ENCODE peak calls at places on chromosome X, in five cellular contexts. S is endodermal cell, I is IMR-90, D is H9, H is epithelial cell of prostate. E is an unnamed sample.

GRCh38 chrX:9682456-9682855 is 83.2 kb downstream of the GPR143 start:
- DNase-seq in S (peak), I (peak), D (peak), H (no peak), E (no peak)

GRCh38 chrX:131057706-131058105 is 440 bp upstream of the ARHGAP36 start:
- DNase-seq in S (peak), I (no peak), D (no peak), H (no peak), E (no peak)

GRCh38 chrX:83512111-83512510 is 4.0 kb downstream of the POU3F4 start:
- DNase-seq in S (no peak), I (no peak), D (no peak), H (no peak), E (no peak)

GRCh38 chrX:95330292-95330691 is 1354.3 kb upstream of the DIAPH2 start:
- DNase-seq in S (no peak), I (no peak), D (no peak), H (no peak), E (no peak)

GRCh38 chrX:53048169-53049126 is at the start of gene GPR173:
- DNase-seq in S (peak), I (peak), D (peak), H (no peak), E (no peak)

GRCh38 chrX:53163436-53163835 is 61.6 kb downstream of the KDM5C start:
- DNase-seq in S (peak), I (no peak), D (no peak), H (no peak), E (no peak)

GRCh38 chrX:114365045-114365834 is 218.6 kb upstream of the HTR2C start:
- DNase-seq in S (no peak), I (no peak), D (no peak), H (no peak), E (no peak)

GRCh38 chrX:40581333-40581910 is 652 bp downstream of the ATP6AP2 start:
- DNase-seq in S (no peak), I (peak), D (no peak), H (peak), E (peak)

GRCh38 chrX:40061871-40062524 is 35.8 kb downstream of the BCOR start:
- DNase-seq in S (peak), I (no peak), D (peak), H (no peak), E (no peak)

GRCh38 chrX:105323951-105324350 is 103.5 kb upstream of the TEX13A start:
- DNase-seq in S (no peak), I (peak), D (no peak), H (peak), E (peak)

GRCh38 chrX:567891-568290 is 62.7 kb upstream of the SHOX start:
- DNase-seq in S (no peak), I (no peak), D (no peak), H (no peak), E (no peak)

GRCh38 chrX:109040057-109040456 is 303.7 kb upstream of the IRS4 start:
- DNase-seq in S (peak), I (no peak), D (peak), H (no peak), E (no peak)

GRCh38 chrX:151563449-151563848 is at the start of gene PASD1:
- DNase-seq in S (no peak), I (no peak), D (no peak), H (no peak), E (no peak)

GRCh38 chrX:108584617-108585211 is 145.1 kb downstream of the COL4A5 start:
- DNase-seq in S (peak), I (no peak), D (peak), H (no peak), E (peak)

GRCh38 chrX:7891928-7892327 is 35.3 kb downstream of the PNPLA4 start:
- DNase-seq in S (no peak), I (no peak), D (no peak), H (no peak), E (no peak)

GRCh38 chrX:107849747-107850478 is 24.2 kb downstream of the MID2 start:
- DNase-seq in S (peak), I (no peak), D (peak), H (no peak), E (no peak)

GRCh38 chrX:41596586-41596985 is 92.2 kb upstream of the GPR34 start:
- DNase-seq in S (no peak), I (peak), D (no peak), H (no peak), E (peak)

GRCh38 chrX:22365460-22365859 is 92.7 kb downstream of the CBLL2 start:
- DNase-seq in S (no peak), I (peak), D (no peak), H (peak), E (peak)

GRCh38 chrX:28273751-28274150 is 292.5 kb upstream of the DCAF8L1 start:
- DNase-seq in S (no peak), I (no peak), D (no peak), H (no peak), E (no peak)

GRCh38 chrX:26851981-26852380 is 611.2 kb downstream of the PPP4R3C start:
- DNase-seq in S (no peak), I (no peak), D (no peak), H (no peak), E (no peak)

GRCh38 chrX:1249101-1249887 is 19.3 kb upstream of the CSF2RA start:
- DNase-seq in S (peak), I (no peak), D (peak), H (no peak), E (no peak)

GRCh38 chrX:17860811-17861495 is at the start of gene RAI2:
- DNase-seq in S (peak), I (no peak), D (peak), H (no peak), E (no peak)

GRCh38 chrX:107674480-107675364 is 46.4 kb downstream of the PRPS1 start:
- DNase-seq in S (peak), I (no peak), D (no peak), H (no peak), E (peak)

GRCh38 chrX:48278958-48279357 is 23.8 kb downstream of the SSX1 start:
- DNase-seq in S (peak), I (no peak), D (peak), H (no peak), E (no peak)

GRCh38 chrX:50618788-50619558 is 148.3 kb upstream of the DGKK start:
- DNase-seq in S (no peak), I (no peak), D (no peak), H (no peak), E (no peak)

GRCh38 chrX:106752101-106752678 is 25.7 kb downstream of the RNF128 start:
- DNase-seq in S (peak), I (peak), D (peak), H (no peak), E (no peak)

GRCh38 chrX:41333744-41333993 is 293 bp upstream of the DDX3X start:
- DNase-seq in S (no peak), I (peak), D (no peak), H (peak), E (peak)

GRCh38 chrX:136268051-136269048 is 17.1 kb upstream of the MAP7D3 start:
- DNase-seq in S (peak), I (peak), D (no peak), H (no peak), E (peak)

GRCh38 chrX:37745354-37745753 is 34.5 kb upstream of the CYBB start:
- DNase-seq in S (peak), I (peak), D (peak), H (peak), E (peak)

GRCh38 chrX:41377624-41378023 is 43.7 kb downstream of the DDX3X start:
- DNase-seq in S (no peak), I (no peak), D (no peak), H (no peak), E (no peak)

GRCh38 chrX:54248309-54248708 is 65.3 kb upstream of the FAM120C start:
- DNase-seq in S (no peak), I (peak), D (no peak), H (peak), E (peak)

GRCh38 chrX:71870337-71871098 is 40.1 kb upstream of the NHSL2 start:
- DNase-seq in S (peak), I (no peak), D (peak), H (no peak), E (no peak)

GRCh38 chrX:17836830-17837229 is 24.3 kb downstream of the RAI2 start:
- DNase-seq in S (no peak), I (no peak), D (no peak), H (no peak), E (no peak)

GRCh38 chrX:105610401-105610800 is 211.9 kb upstream of the NRK start:
- DNase-seq in S (no peak), I (no peak), D (no peak), H (peak), E (peak)

GRCh38 chrX:151899622-151900021 is 13.1 kb upstream of the MAGEA4 start:
- DNase-seq in S (no peak), I (peak), D (no peak), H (no peak), E (no peak)

DNA sequence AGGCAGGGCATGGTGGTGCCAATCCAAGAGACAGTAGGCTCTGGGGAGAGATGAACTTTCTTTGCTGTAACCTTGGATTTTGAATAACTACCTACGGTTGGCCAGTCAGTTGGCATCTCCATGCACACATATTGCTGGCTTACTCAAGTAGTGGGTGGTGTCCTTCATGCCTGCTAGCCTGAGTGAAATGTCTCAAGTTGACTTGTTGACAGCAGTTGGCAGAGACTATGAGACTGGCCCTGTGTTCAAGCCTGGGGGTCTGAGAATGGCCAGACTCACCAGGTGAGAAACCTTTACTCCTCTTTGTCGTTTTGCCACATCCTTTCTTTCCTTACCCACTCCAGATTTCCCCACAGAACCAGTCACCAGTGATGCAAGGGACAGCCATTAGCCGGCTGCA is 173.3 kb downstream of the MID1IP1 start:
- DNase-seq in S (no peak), I (no peak), D (no peak), H (no peak), E (no peak)
- H3K27ac ChIP-seq in S (no peak), I (no peak), D (no peak), H (no peak), E (no peak)

GRCh38 chrX:129961180-129962083 is 21.0 kb upstream of the BCORL1 start:
- DNase-seq in S (peak), I (no peak), D (peak), H (no peak), E (no peak)
- H3K27ac ChIP-seq in S (no peak), I (no peak), D (no peak), H (no peak), E (peak)

GRCh38 chrX:118519411-118520205 is 24.0 kb downstream of the DOCK11 start:
- DNase-seq in S (no peak), I (peak), D (no peak), H (no peak), E (no peak)

GRCh38 chrX:118521435-118521834 is 25.8 kb downstream of the DOCK11 start:
- DNase-seq in S (no peak), I (peak), D (no peak), H (no peak), E (no peak)

GRCh38 chrX:118520206-118520857 is 24.7 kb downstream of the DOCK11 start:
- DNase-seq in S (no peak), I (peak), D (no peak), H (no peak), E (peak)

GRCh38 chrX:118522230-118522926 is 26.8 kb downstream of the DOCK11 start:
- DNase-seq in S (no peak), I (no peak), D (no peak), H (no peak), E (no peak)

DNA sequence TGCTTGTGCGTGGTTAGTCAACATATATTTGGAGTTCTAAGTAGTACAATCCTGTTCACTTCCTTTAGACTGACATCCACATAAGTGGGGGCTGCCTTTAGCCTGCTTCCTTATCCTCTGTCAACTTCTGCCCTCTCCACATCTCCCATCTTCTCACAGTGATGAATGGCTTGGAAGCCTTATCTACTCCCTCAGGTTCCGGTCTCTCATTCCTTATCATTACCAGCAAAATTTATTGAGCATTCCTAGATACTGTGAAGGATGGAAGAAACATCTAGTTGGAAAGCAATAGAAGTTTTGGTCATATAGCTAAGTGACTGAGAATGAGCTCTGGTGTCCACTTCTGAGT is 25.2 kb downstream of the DOCK11 start:
- DNase-seq in S (no peak), I (no peak), D (no peak), H (no peak), E (no peak)
- H3K27ac ChIP-seq in S (no peak), I (peak), D (no peak), H (no peak), E (no peak)

GRCh38 chrX:13574600-13574999 is 5.2 kb downstream of the EGFL6 start:
- DNase-seq in S (no peak), I (no peak), D (no peak), H (no peak), E (no peak)

GRCh38 chrX:13571136-13571535 is 1.7 kb downstream of the EGFL6 start:
- DNase-seq in S (no peak), I (no peak), D (no peak), H (no peak), E (no peak)

GRCh38 chrX:13569479-13570244 is at the start of gene EGFL6:
- DNase-seq in S (peak), I (no peak), D (peak), H (no peak), E (no peak)

GRCh38 chrX:13570245-13570573 is 808 bp downstream of the EGFL6 start:
- DNase-seq in S (no peak), I (no peak), D (no peak), H (no peak), E (no peak)
- H3K27ac ChIP-seq in S (no peak), I (no peak), D (no peak), H (no peak), E (no peak)

DNA sequence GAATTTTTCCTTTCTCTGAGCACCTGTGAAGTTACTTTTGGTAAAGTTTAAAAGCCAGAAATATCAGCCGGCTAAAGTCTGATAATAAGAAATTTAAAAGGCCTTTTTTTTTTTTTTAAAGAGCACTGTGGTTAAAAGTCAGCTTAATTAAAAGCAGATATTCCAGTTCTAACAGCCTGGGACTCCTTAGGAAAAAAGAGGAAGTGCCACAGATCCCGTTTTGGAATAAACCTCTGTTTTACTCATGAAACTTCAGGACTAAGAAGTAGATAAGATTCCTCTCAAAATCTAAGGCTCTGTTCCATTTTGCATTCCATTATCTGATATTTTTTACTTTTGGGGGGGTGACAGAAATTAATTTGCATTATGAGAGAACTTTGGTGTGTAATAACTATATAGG is 37.8 kb downstream of the ABCB7 start:
- DNase-seq in S (no peak), I (no peak), D (no peak), H (no peak), E (no peak)
- H3K27ac ChIP-seq in S (no peak), I (no peak), D (no peak), H (no peak), E (no peak)

DNA sequence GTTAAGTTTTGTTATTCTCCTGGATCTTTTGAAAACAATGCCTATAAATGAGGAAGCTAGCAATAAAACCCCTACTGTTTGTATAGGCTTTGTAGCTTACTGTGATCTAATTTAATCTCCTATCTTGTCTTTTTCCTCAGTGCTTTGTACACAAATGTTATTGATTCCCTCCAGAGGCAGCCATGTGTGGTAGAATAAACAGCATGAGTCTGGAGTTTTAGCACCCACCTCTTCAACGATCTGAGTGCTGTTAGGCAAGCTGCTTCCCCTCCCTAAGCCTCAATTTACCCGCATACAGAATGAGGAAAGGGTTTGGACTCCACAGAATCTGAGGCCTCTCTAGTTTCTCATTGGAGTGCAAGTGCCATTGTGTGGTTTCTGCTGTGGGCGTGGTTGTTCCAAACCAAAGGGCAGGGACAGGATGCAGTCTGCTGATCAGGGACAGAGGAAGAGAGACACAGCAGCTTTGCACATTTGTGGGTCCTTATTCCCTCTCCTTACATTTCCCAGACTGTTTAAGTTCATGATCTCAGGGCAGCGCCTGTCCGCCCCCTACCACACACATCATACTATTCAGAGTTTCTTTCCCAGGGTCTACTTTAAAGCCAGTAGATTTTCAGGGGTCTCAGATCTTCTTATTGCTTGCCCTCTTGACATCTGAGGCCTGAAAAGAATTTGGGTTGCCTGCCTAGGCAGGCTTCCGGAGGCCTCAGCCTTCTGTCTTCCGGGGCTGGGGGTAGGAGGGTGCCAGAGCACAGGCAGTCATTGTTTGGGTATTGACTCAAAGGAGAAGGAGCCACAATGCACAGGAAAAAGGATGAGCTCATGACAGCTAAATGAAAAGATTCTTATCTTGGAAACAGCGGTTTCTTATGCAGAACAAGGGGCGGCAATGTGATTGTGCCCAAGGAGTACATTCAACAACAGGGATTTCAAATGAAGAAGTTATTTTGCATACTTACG is 114.9 kb upstream of the TEX13D start:
- DNase-seq in S (peak), I (no peak), D (peak), H (no peak), E (peak)
- H3K27ac ChIP-seq in S (peak), I (no peak), D (peak), H (peak), E (no peak)

GRCh38 chrX:155028192-155028591 is 1.5 kb downstream of the FUNDC2 start:
- DNase-seq in S (no peak), I (no peak), D (no peak), H (no peak), E (no peak)
- H3K27ac ChIP-seq in S (no peak), I (no peak), D (no peak), H (peak), E (no peak)

DNA sequence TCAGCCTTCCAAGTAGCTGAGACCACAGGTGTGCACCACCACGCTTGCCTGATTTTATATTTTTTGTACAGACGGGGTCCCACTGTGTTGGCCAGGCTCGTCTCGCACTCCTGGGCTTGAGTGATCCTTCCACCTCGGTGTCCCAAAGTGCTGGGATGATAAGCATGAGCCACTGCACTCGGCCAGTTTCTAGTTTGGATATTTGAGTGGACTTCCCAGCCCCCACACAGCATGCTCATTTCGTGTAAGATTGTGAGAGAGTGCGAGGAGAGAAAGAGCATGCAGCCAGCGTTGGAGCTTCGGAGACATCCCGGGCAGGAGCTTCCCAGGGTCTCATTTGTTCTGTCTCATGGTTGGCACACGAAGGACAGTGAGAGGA is 31.8 kb downstream of the ARSD start:
- DNase-seq in S (no peak), I (no peak), D (no peak), H (no peak), E (no peak)
- H3K27ac ChIP-seq in S (no peak), I (no peak), D (peak), H (peak), E (peak)